ENCODE peak calls at places on chromosomes 5 and 9, in eight cellular contexts. One of them, this sample, is unnamed.

GRCh38 chr9:14358523-14358922 is 44.6 kb upstream of the NFIB start:
- DNase-seq in T-helper 1 cell: no peak
- DNase-seq in AG09309: no peak
- DNase-seq in T-helper 2 cell treated with Interferon-gamma antibody and Interleukin-4, amounts not matched to agents 5 μg/mL and 100 μg/mL, for 36 hours: no peak
- DNase-seq in activated naive CD8-positive, alpha-beta T cell treated with anti-CD3 and anti-CD28 coated beads for 36 hours: no peak
- DNase-seq in activated CD4-positive, alpha-beta T cell treated with anti-CD3 and anti-CD28 coated beads for 4 hours: no peak
- DNase-seq in heart right ventricle: no peak
- DNase-seq in WTC11: no peak
- DNase-seq in this sample: no peak

GRCh38 chr5:148414848-148415247 is 31.1 kb downstream of the FBXO38 start:
- DNase-seq in T-helper 1 cell: no peak
- DNase-seq in AG09309: no peak
- DNase-seq in T-helper 2 cell treated with Interferon-gamma antibody and Interleukin-4, amounts not matched to agents 5 μg/mL and 100 μg/mL, for 36 hours: no peak
- DNase-seq in activated naive CD8-positive, alpha-beta T cell treated with anti-CD3 and anti-CD28 coated beads for 36 hours: no peak
- DNase-seq in activated CD4-positive, alpha-beta T cell treated with anti-CD3 and anti-CD28 coated beads for 4 hours: no peak
- DNase-seq in heart right ventricle: no peak
- DNase-seq in WTC11: no peak
- DNase-seq in this sample: no peak

GRCh38 chr9:16385590-16386578 is 484.6 kb downstream of the BNC2 start:
- DNase-seq in T-helper 1 cell: no peak
- DNase-seq in AG09309: peak; percentile 62
- DNase-seq in T-helper 2 cell treated with Interferon-gamma antibody and Interleukin-4, amounts not matched to agents 5 μg/mL and 100 μg/mL, for 36 hours: no peak
- DNase-seq in activated naive CD8-positive, alpha-beta T cell treated with anti-CD3 and anti-CD28 coated beads for 36 hours: no peak
- DNase-seq in activated CD4-positive, alpha-beta T cell treated with anti-CD3 and anti-CD28 coated beads for 4 hours: no peak
- DNase-seq in heart right ventricle: no peak
- DNase-seq in WTC11: no peak
- DNase-seq in this sample: no peak

GRCh38 chr5:72702881-72703434 is 113.5 kb upstream of the TNPO1 start:
- DNase-seq in T-helper 1 cell: no peak
- DNase-seq in AG09309: no peak
- DNase-seq in T-helper 2 cell treated with Interferon-gamma antibody and Interleukin-4, amounts not matched to agents 5 μg/mL and 100 μg/mL, for 36 hours: no peak
- DNase-seq in activated naive CD8-positive, alpha-beta T cell treated with anti-CD3 and anti-CD28 coated beads for 36 hours: no peak
- DNase-seq in activated CD4-positive, alpha-beta T cell treated with anti-CD3 and anti-CD28 coated beads for 4 hours: no peak
- DNase-seq in heart right ventricle: no peak
- DNase-seq in WTC11: no peak
- DNase-seq in this sample: no peak

GRCh38 chr5:1744393-1745189 is 55.0 kb downstream of the MRPL36 start:
- DNase-seq in T-helper 1 cell: no peak
- DNase-seq in AG09309: no peak
- DNase-seq in T-helper 2 cell treated with Interferon-gamma antibody and Interleukin-4, amounts not matched to agents 5 μg/mL and 100 μg/mL, for 36 hours: no peak
- DNase-seq in activated naive CD8-positive, alpha-beta T cell treated with anti-CD3 and anti-CD28 coated beads for 36 hours: no peak
- DNase-seq in activated CD4-positive, alpha-beta T cell treated with anti-CD3 and anti-CD28 coated beads for 4 hours: no peak
- DNase-seq in heart right ventricle: no peak
- DNase-seq in WTC11: peak; percentile 6
- DNase-seq in this sample: no peak

GRCh38 chr5:153998010-153998409 is 40.7 kb downstream of the FAM114A2 start:
- DNase-seq in T-helper 1 cell: no peak
- DNase-seq in AG09309: no peak
- DNase-seq in T-helper 2 cell treated with Interferon-gamma antibody and Interleukin-4, amounts not matched to agents 5 μg/mL and 100 μg/mL, for 36 hours: no peak
- DNase-seq in activated naive CD8-positive, alpha-beta T cell treated with anti-CD3 and anti-CD28 coated beads for 36 hours: no peak
- DNase-seq in activated CD4-positive, alpha-beta T cell treated with anti-CD3 and anti-CD28 coated beads for 4 hours: no peak
- DNase-seq in heart right ventricle: no peak
- DNase-seq in WTC11: no peak
- DNase-seq in this sample: no peak

GRCh38 chr5:67353500-67353931 is 156.9 kb upstream of the CD180 start:
- DNase-seq in T-helper 1 cell: no peak
- DNase-seq in AG09309: no peak
- DNase-seq in T-helper 2 cell treated with Interferon-gamma antibody and Interleukin-4, amounts not matched to agents 5 μg/mL and 100 μg/mL, for 36 hours: no peak
- DNase-seq in activated naive CD8-positive, alpha-beta T cell treated with anti-CD3 and anti-CD28 coated beads for 36 hours: no peak
- DNase-seq in activated CD4-positive, alpha-beta T cell treated with anti-CD3 and anti-CD28 coated beads for 4 hours: no peak
- DNase-seq in heart right ventricle: no peak
- DNase-seq in WTC11: no peak
- DNase-seq in this sample: no peak

GRCh38 chr9:69918317-69918716 is 97.7 kb downstream of the CFAP95 start:
- DNase-seq in T-helper 1 cell: no peak
- DNase-seq in AG09309: no peak
- DNase-seq in T-helper 2 cell treated with Interferon-gamma antibody and Interleukin-4, amounts not matched to agents 5 μg/mL and 100 μg/mL, for 36 hours: no peak
- DNase-seq in activated naive CD8-positive, alpha-beta T cell treated with anti-CD3 and anti-CD28 coated beads for 36 hours: no peak
- DNase-seq in activated CD4-positive, alpha-beta T cell treated with anti-CD3 and anti-CD28 coated beads for 4 hours: no peak
- DNase-seq in heart right ventricle: no peak
- DNase-seq in WTC11: no peak
- DNase-seq in this sample: no peak

GRCh38 chr5:147098233-147098790 is 136.5 kb upstream of the STK32A start:
- DNase-seq in T-helper 1 cell: no peak
- DNase-seq in AG09309: peak; percentile 21
- DNase-seq in T-helper 2 cell treated with Interferon-gamma antibody and Interleukin-4, amounts not matched to agents 5 μg/mL and 100 μg/mL, for 36 hours: no peak
- DNase-seq in activated naive CD8-positive, alpha-beta T cell treated with anti-CD3 and anti-CD28 coated beads for 36 hours: no peak
- DNase-seq in activated CD4-positive, alpha-beta T cell treated with anti-CD3 and anti-CD28 coated beads for 4 hours: no peak
- DNase-seq in heart right ventricle: no peak
- DNase-seq in WTC11: peak; percentile 49
- DNase-seq in this sample: no peak

GRCh38 chr9:134063088-134063875 is 4.5 kb downstream of the BRD3 start:
- DNase-seq in T-helper 1 cell: no peak
- DNase-seq in AG09309: no peak
- DNase-seq in T-helper 2 cell treated with Interferon-gamma antibody and Interleukin-4, amounts not matched to agents 5 μg/mL and 100 μg/mL, for 36 hours: no peak
- DNase-seq in activated naive CD8-positive, alpha-beta T cell treated with anti-CD3 and anti-CD28 coated beads for 36 hours: no peak
- DNase-seq in activated CD4-positive, alpha-beta T cell treated with anti-CD3 and anti-CD28 coated beads for 4 hours: no peak
- DNase-seq in heart right ventricle: no peak
- DNase-seq in WTC11: no peak
- DNase-seq in this sample: no peak

GRCh38 chr9:115333671-115334070 is 215.7 kb upstream of the TNC start:
- DNase-seq in T-helper 1 cell: no peak
- DNase-seq in AG09309: no peak
- DNase-seq in T-helper 2 cell treated with Interferon-gamma antibody and Interleukin-4, amounts not matched to agents 5 μg/mL and 100 μg/mL, for 36 hours: no peak
- DNase-seq in activated naive CD8-positive, alpha-beta T cell treated with anti-CD3 and anti-CD28 coated beads for 36 hours: no peak
- DNase-seq in activated CD4-positive, alpha-beta T cell treated with anti-CD3 and anti-CD28 coated beads for 4 hours: no peak
- DNase-seq in heart right ventricle: no peak
- DNase-seq in WTC11: no peak
- DNase-seq in this sample: no peak

GRCh38 chr9:21856301-21857094 is 54.1 kb downstream of the MTAP start:
- DNase-seq in T-helper 1 cell: no peak
- DNase-seq in AG09309: peak; percentile 44
- DNase-seq in T-helper 2 cell treated with Interferon-gamma antibody and Interleukin-4, amounts not matched to agents 5 μg/mL and 100 μg/mL, for 36 hours: no peak
- DNase-seq in activated naive CD8-positive, alpha-beta T cell treated with anti-CD3 and anti-CD28 coated beads for 36 hours: no peak
- DNase-seq in activated CD4-positive, alpha-beta T cell treated with anti-CD3 and anti-CD28 coated beads for 4 hours: no peak
- DNase-seq in heart right ventricle: no peak
- DNase-seq in WTC11: no peak
- DNase-seq in this sample: no peak

This sample was measured in stimulated activated naive CD4-positive, alpha-beta T cell treated with Interleukin-2 at 50 U/mL for 16 hours.